ENCODE peak calls at places on chromosome 6, in nine cellular contexts. K is EL; V is cardiac fibroblast; B is lung microvascular endothelial cell; O is RWPE1; S is AG20443; R is Karpas-422; P is G401; X is activated CD4-positive, alpha-beta T cell treated with anti-CD3 and anti-CD28 coated beads for 36 hours. U is an unnamed sample.

GRCh38 chr6:123565529-123565928 is 71.2 kb downstream of the TRDN start:
- DNase-seq in P (no peak), V (no peak), K (no peak), R (no peak), S (no peak), X (no peak), O (no peak), B (no peak), U (no peak)

GRCh38 chr6:33314515-33314942 is 651 bp upstream of the TAPBP start:
- DNase-seq in P (peak; percentile 50), S (peak; percentile 59), O (peak; percentile 57), K (peak; percentile 85), B (peak; percentile 80), X (peak; percentile 78), R (peak; percentile 85), V (peak; percentile 89), U (peak; percentile 85)

GRCh38 chr6:4809999-4810918 is 34.1 kb downstream of the CDYL start:
- DNase-seq in R (no peak), O (peak; percentile 31), X (no peak), V (peak; percentile 65), P (no peak), B (peak; percentile 17), S (no peak), K (peak; percentile 74), U (no peak)

GRCh38 chr6:155561262-155561970 is 105.8 kb upstream of the NOX3 start:
- DNase-seq in R (no peak), X (no peak), P (no peak), S (no peak), O (no peak), K (no peak), B (no peak), V (no peak), U (no peak)

GRCh38 chr6:35051393-35051792 is 89.7 kb downstream of the TCP11 start:
- DNase-seq in P (peak; percentile 35), R (no peak), V (no peak), S (no peak), X (no peak), K (no peak), O (no peak), B (no peak), U (no peak)

GRCh38 chr6:49528571-49528970 is 21.9 kb upstream of the C6orf141 start:
- DNase-seq in V (no peak), P (no peak), R (no peak), B (no peak), X (no peak), K (no peak), O (no peak), S (no peak), U (no peak)

GRCh38 chr6:149834513-149835481 is 29.4 kb downstream of the LRP11 start:
- DNase-seq in V (peak; percentile 79), K (peak; percentile 71), X (peak; percentile 78), O (peak; percentile 38), P (peak; percentile 75), S (peak; percentile 61), B (peak; percentile 75), R (peak; percentile 90), U (peak; percentile 86)

GRCh38 chr6:72946766-72947165 is 278.5 kb downstream of the KHDC1L start:
- DNase-seq in V (peak; percentile 70), O (no peak), P (no peak), X (no peak), B (no peak), K (peak; percentile 63), S (no peak), R (no peak), U (no peak)

GRCh38 chr6:165891320-165891719 is 228.3 kb upstream of the PDE10A start:
- DNase-seq in V (no peak), O (no peak), S (no peak), B (no peak), P (no peak), R (no peak), X (no peak), K (no peak), U (no peak)

GRCh38 chr6:139062921-139063320 is 34.4 kb downstream of the ABRACL start:
- DNase-seq in V (peak; percentile 47), P (no peak), R (no peak), O (no peak), K (peak; percentile 14), S (peak; percentile 34), X (no peak), B (no peak), U (no peak)

GRCh38 chr6:65787787-65788186 is 80.8 kb upstream of the EYS start:
- DNase-seq in X (no peak), S (no peak), K (no peak), R (no peak), P (no peak), B (no peak), V (no peak), O (no peak), U (no peak)

GRCh38 chr6:132147530-132148011 is 196.4 kb upstream of the CCN2 start:
- DNase-seq in S (peak; percentile 86), X (no peak), P (no peak), O (no peak), R (no peak), V (no peak), B (no peak), K (peak; percentile 90), U (no peak)

U was measured in NAMALWA.